ENCODE peak calls at places on chromosomes 6 and 20, in nine cellular contexts. Q is left kidney, F is EL, C is NAMALWA, Z is HS-27A, N is progenitor cell of endocrine pancreas, T is GDM1, W is NCI-H748 treated with DMSO at 0.1 percent for 48 hours, L is ELF-1. J is an unnamed sample.

GRCh38 chr6:43026365-43026764 is 4.9 kb downstream of the RRP36 start:
- DNase-seq in Q (no peak), F (no peak), C (no peak), Z (no peak), N (no peak), T (no peak), W (no peak), L (no peak), J (no peak)

GRCh38 chr6:3868544-3868943 is 19.4 kb downstream of the FAM50B start:
- DNase-seq in Q (peak), F (peak), C (no peak), Z (no peak), N (no peak), T (no peak), W (no peak), L (no peak), J (no peak)

GRCh38 chr20:8449120-8449519 is 317.1 kb downstream of the PLCB1 start:
- DNase-seq in Q (no peak), F (peak), C (no peak), Z (no peak), N (no peak), T (no peak), W (no peak), L (no peak), J (no peak)

GRCh38 chr20:53138454-53139291 is 166.5 kb downstream of the TSHZ2 start:
- DNase-seq in Q (no peak), F (no peak), C (no peak), Z (no peak), N (no peak), T (no peak), W (no peak), L (no peak), J (no peak)

GRCh38 chr20:32199006-32199405 is 8.5 kb downstream of the PLAGL2 start:
- DNase-seq in Q (no peak), F (no peak), C (no peak), Z (no peak), N (no peak), T (no peak), W (no peak), L (no peak), J (no peak)

GRCh38 chr20:61523145-61523544 is 271.1 kb downstream of the CDH4 start:
- DNase-seq in Q (no peak), F (no peak), C (no peak), Z (no peak), N (no peak), T (no peak), W (no peak), L (no peak), J (no peak)

GRCh38 chr20:63525185-63525584 is 4.6 kb downstream of the PPDPF start:
- DNase-seq in Q (no peak), F (no peak), C (no peak), Z (no peak), N (no peak), T (no peak), W (no peak), L (no peak), J (no peak)

GRCh38 chr6:34098045-34098936 is 47.6 kb downstream of the GRM4 start:
- DNase-seq in Q (peak), F (no peak), C (no peak), Z (no peak), N (no peak), T (no peak), W (no peak), L (peak), J (no peak)

GRCh38 chr6:138987299-138987642 is 782 bp downstream of the REPS1 start:
- DNase-seq in Q (peak), F (no peak), C (no peak), Z (no peak), N (peak), T (no peak), W (no peak), L (no peak), J (no peak)

GRCh38 chr20:10648651-10649050 is 25.1 kb downstream of the JAG1 start:
- DNase-seq in Q (no peak), F (peak), C (no peak), Z (peak), N (no peak), T (no peak), W (no peak), L (no peak), J (no peak)

GRCh38 chr20:39097889-39098288 is 135.7 kb downstream of the DHX35 start:
- DNase-seq in Q (no peak), F (no peak), C (no peak), Z (no peak), N (no peak), T (no peak), W (no peak), L (no peak), J (no peak)

GRCh38 chr6:3194535-3195376 is 32.7 kb downstream of the TUBB2B start:
- DNase-seq in Q (peak), F (no peak), C (no peak), Z (no peak), N (no peak), T (no peak), W (peak), L (peak), J (peak)

GRCh38 chr20:17617868-17618672 is 48.2 kb downstream of the DSTN start:
- DNase-seq in Q (no peak), F (no peak), C (no peak), Z (no peak), N (no peak), T (no peak), W (no peak), L (no peak), J (peak)

GRCh38 chr6:142883011-142883410 is 62.0 kb downstream of the HIVEP2 start:
- DNase-seq in Q (no peak), F (peak), C (no peak), Z (no peak), N (no peak), T (no peak), W (no peak), L (no peak), J (no peak)

GRCh38 chr20:40949346-40949745 is 79.3 kb upstream of the TOP1 start:
- DNase-seq in Q (no peak), F (no peak), C (no peak), Z (no peak), N (no peak), T (no peak), W (no peak), L (no peak), J (no peak)

GRCh38 chr20:47293524-47294157 is 62.9 kb downstream of the ZMYND8 start:
- DNase-seq in Q (no peak), F (no peak), C (no peak), Z (no peak), N (no peak), T (no peak), W (no peak), L (no peak), J (peak)

GRCh38 chr6:92329416-92329815 is 1089.9 kb downstream of the EPHA7 start:
- DNase-seq in Q (no peak), F (no peak), C (no peak), Z (no peak), N (no peak), T (no peak), W (no peak), L (no peak), J (no peak)

GRCh38 chr6:31356946-31357466 is at the start of gene HLA-B:
- DNase-seq in Q (peak), F (peak), C (peak), Z (peak), N (no peak), T (peak), W (peak), L (peak), J (peak)

GRCh38 chr20:20410678-20411077 is 42.8 kb downstream of the INSM1 start:
- DNase-seq in Q (peak), F (no peak), C (no peak), Z (no peak), N (no peak), T (no peak), W (peak), L (peak), J (no peak)

GRCh38 chr6:124964084-124964763 is 2.0 kb downstream of the RNF217 start:
- DNase-seq in Q (peak), F (peak), C (no peak), Z (no peak), N (no peak), T (no peak), W (no peak), L (no peak), J (no peak)